ENCODE peak calls at places on chromosomes 5 and 9, in seven cellular contexts. M, J, U, E, I, R and H are unnamed samples.
A peak's percentile ranks its signal among the peaks of the same experiment; 100 is the strongest.

GRCh38 chr5:87574106-87574505 is 161.4 kb upstream of the CCNH start:
- DNase-seq in E (no peak), U (no peak), M (no peak), J (no peak), I (no peak), R (no peak), H (no peak)

GRCh38 chr9:71769175-71770165 is 1.2 kb upstream of the CEMIP2 start:
- DNase-seq in U (peak; percentile 35), R (peak; percentile 46), I (peak; percentile 86), J (peak; percentile 93), M (no peak), E (peak; percentile 29), H (peak; percentile 65)

GRCh38 chr9:123562844-123563346 is 206.9 kb downstream of the CRB2 start:
- DNase-seq in I (no peak), E (no peak), M (peak; percentile 86), R (no peak), J (no peak), U (no peak), H (no peak)

GRCh38 chr9:14526504-14526903 is 166.7 kb downstream of the ZDHHC21 start:
- DNase-seq in U (no peak), J (no peak), E (no peak), M (no peak), I (no peak), R (no peak), H (no peak)

GRCh38 chr5:159059722-159060121 is 40.0 kb downstream of the EBF1 start:
- DNase-seq in I (no peak), J (no peak), E (peak; percentile 16), R (no peak), M (no peak), U (no peak), H (no peak)

GRCh38 chr5:138632900-138633489 is 57.8 kb upstream of the HSPA9 start:
- DNase-seq in M (peak; percentile 55), J (peak; percentile 55), E (peak; percentile 54), U (no peak), R (no peak), I (peak; percentile 40), H (no peak)

GRCh38 chr9:137432687-137433348 is 8.3 kb downstream of the ENTPD8 start:
- DNase-seq in R (no peak), U (no peak), M (no peak), I (peak; percentile 4), E (no peak), J (peak; percentile 61), H (no peak)

GRCh38 chr5:142800776-142801494 is 30.8 kb downstream of the ARHGAP26 start:
- DNase-seq in E (no peak), M (no peak), J (no peak), I (no peak), R (peak; percentile 7), U (peak; percentile 17), H (peak; percentile 52)

GRCh38 chr5:139379626-139380449 is 3.3 kb downstream of the SLC23A1 start:
- DNase-seq in J (no peak), R (no peak), I (no peak), M (no peak), E (no peak), U (no peak), H (no peak)

GRCh38 chr5:122805481-122805880 is 30.6 kb downstream of the SNX2 start:
- DNase-seq in R (no peak), U (no peak), M (no peak), E (no peak), I (no peak), J (no peak), H (no peak)

GRCh38 chr5:378976-379742 is 57.6 kb downstream of the AHRR start:
- DNase-seq in R (no peak), U (no peak), J (peak; percentile 25), I (no peak), E (no peak), M (peak; percentile 35), H (peak; percentile 54)

GRCh38 chr5:99088309-99088708 is 159.5 kb upstream of the CHD1 start:
- DNase-seq in R (no peak), M (no peak), J (no peak), E (no peak), U (no peak), I (no peak), H (no peak)